ENCODE peak calls at places on chromosomes 1 and 21, in nine cellular contexts. K, R, S, H, F, W, Q, I and U are unnamed samples.

GRCh38 chr1:160741092-160741501 is 2.0 kb downstream of the SLAMF7 start:
- DNase-seq in K (no peak), R (no peak), S (no peak), H (no peak), F (no peak), W (no peak), Q (no peak), I (no peak), U (no peak)

GRCh38 chr1:30759718-30760281 is 2.2 kb upstream of the LAPTM5 start:
- DNase-seq in K (no peak), R (no peak), S (no peak), H (no peak), F (no peak), W (no peak), Q (peak), I (peak), U (no peak)

GRCh38 chr1:6025269-6026094 is 20.2 kb upstream of the KCNAB2 start:
- DNase-seq in K (no peak), R (no peak), S (no peak), H (peak), F (no peak), W (no peak), Q (no peak), I (no peak), U (peak)

GRCh38 chr21:44300262-44300959 is 558 bp downstream of the PFKL start:
- DNase-seq in K (peak), R (peak), S (no peak), H (peak), F (peak), W (no peak), Q (peak), I (peak), U (peak)

GRCh38 chr1:223143760-223144248 is 756 bp upstream of the TLR5 start:
- DNase-seq in K (no peak), R (no peak), S (no peak), H (no peak), F (no peak), W (no peak), Q (no peak), I (peak), U (no peak)

GRCh38 chr1:85307987-85308836 is 31.8 kb upstream of the BCL10 start:
- DNase-seq in K (peak), R (peak), S (peak), H (peak), F (peak), W (peak), Q (peak), I (peak), U (peak)

GRCh38 chr1:111699268-111699667 is 39.9 kb downstream of the INKA2 start:
- DNase-seq in K (no peak), R (no peak), S (no peak), H (no peak), F (no peak), W (no peak), Q (no peak), I (no peak), U (no peak)

GRCh38 chr1:64965239-64966157 is 851 bp downstream of the JAK1 start:
- DNase-seq in K (peak), R (peak), S (peak), H (peak), F (peak), W (no peak), Q (peak), I (peak), U (peak)

GRCh38 chr1:52356818-52357355 is 9.1 kb downstream of the CC2D1B start:
- DNase-seq in K (no peak), R (no peak), S (no peak), H (no peak), F (no peak), W (no peak), Q (no peak), I (no peak), U (no peak)

GRCh38 chr1:224700915-224701531 is 84.9 kb downstream of the CNIH3 start:
- DNase-seq in K (no peak), R (no peak), S (no peak), H (peak), F (peak), W (peak), Q (peak), I (no peak), U (peak)

GRCh38 chr1:241762713-241763339 is 85.2 kb upstream of the EXO1 start:
- DNase-seq in K (no peak), R (no peak), S (no peak), H (peak), F (peak), W (no peak), Q (no peak), I (no peak), U (peak)

DNA sequence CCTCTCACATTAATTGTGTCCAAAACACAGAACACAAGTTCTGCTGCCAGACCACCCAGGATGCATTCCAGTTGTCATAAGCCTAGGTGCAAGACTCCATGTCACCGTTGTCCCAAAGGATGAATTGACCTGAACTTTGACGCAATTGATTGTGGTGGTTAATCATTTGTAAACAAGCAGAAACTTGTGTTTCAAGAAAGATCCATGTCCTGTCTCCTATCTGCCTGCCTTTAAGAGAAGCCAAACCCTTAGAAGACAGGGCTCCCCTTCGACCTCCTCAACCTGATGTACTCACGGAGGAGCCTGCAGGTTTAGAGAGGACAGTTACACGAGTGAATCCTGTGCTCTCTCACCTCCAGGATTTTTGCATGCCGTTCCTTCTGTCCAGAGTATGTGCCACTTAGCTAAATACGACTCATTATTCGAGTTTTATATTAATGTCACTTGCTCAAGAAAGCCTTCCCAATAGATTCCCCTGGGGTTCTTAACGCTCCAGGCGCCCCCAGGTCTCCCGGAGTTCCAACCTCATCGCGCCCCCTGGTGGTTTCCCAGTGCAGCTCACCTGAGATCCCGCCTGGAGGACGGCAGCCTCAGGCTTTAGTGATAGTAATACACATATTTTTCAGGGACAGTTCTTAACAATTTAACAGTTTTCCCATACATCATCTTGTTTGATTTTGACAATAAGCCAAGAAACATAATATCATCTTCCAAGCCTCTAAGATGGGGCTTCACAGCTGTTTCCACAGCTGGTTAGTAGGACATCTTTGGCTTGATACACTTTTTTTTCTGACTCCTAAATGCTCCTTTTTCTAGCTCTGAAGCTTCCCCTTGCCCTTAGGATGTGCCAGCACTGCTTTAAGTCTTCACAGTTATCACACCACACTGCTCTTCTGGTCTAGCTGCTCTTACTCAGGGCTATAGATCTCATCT is 2.4 kb upstream of the C8B start:
- DNase-seq in K (no peak), R (peak), S (no peak), H (no peak), F (peak), W (peak), Q (peak), I (no peak), U (peak)
- TF ChIP-seq CTCF in K (no peak), R (peak), S (no peak), H (no peak), F (peak), W (no peak), Q (peak), I (no peak), U (peak)

GRCh38 chr21:36204980-36205379 is 48.4 kb downstream of the DOP1B start:
- DNase-seq in K (no peak), R (no peak), S (no peak), H (no peak), F (no peak), W (no peak), Q (no peak), I (no peak), U (no peak)

GRCh38 chr21:36202721-36203602 is 46.3 kb downstream of the DOP1B start:
- DNase-seq in K (no peak), R (no peak), S (no peak), H (peak), F (peak), W (no peak), Q (no peak), I (no peak), U (no peak)

GRCh38 chr21:36205962-36206361 is 49.3 kb downstream of the DOP1B start:
- DNase-seq in K (no peak), R (no peak), S (no peak), H (no peak), F (no peak), W (no peak), Q (no peak), I (no peak), U (no peak)

GRCh38 chr21:36200089-36200561 is 43.5 kb downstream of the DOP1B start:
- DNase-seq in K (no peak), R (peak), S (no peak), H (no peak), F (no peak), W (no peak), Q (no peak), I (no peak), U (no peak)

DNA sequence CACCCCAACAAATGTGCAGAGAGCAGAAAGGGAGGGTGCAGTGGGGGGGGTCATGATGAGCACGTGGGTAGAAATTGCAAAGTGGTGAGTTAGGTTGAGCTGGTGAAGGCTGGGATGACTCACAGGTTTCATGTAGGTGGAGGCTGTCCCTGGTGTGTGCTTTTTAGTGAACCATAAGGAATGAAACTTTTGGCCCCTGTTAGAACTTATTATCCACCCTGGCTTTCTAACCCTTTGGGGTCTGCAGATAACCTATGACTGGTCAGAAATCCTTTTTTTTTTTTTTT is 46.9 kb downstream of the DOP1B start:
- DNase-seq in K (no peak), R (no peak), S (no peak), H (peak), F (peak), W (peak), Q (no peak), I (no peak), U (peak)
- TF ChIP-seq CTCF in K (no peak), R (no peak), S (no peak), H (no peak), F (no peak), W (no peak), Q (no peak), I (no peak), U (no peak)

DNA sequence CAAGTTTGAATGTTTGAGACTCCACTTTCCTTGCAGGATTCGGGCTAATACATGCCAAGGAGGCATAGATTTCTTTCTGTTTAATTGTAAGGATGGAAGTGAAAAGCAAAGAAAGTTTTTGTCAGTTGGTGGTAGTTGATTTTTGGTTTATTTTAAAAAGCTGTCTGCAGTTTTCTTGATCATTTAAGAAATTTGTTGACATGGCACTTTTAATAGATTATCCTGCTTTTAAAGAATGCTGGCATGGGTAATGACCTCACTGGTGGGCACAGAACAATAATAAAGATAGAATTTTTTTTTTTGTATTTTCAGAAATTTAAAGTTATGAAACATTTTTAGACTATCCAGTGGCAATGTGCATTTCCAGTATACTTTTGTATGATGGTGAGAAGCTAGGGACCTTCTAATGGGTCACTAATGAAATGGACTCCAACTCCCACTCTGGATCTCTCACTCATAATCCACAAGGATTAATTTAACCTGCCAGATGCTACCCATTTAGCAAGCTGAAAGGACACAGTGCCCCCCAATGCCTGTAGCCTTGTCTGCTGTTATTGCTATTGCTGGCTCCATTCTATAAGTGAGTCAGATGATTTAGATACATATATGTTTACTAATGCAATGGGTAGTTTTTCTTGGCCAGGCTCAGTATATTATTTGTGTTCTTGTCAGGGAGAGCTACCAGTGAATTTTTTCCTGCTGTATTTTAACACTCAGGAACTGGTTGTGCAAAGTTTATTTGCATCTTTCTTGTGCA is 190.2 kb upstream of the SGIP1 start:
- DNase-seq in K (no peak), R (no peak), S (no peak), H (no peak), F (peak), W (no peak), Q (no peak), I (no peak), U (peak)
- TF ChIP-seq CTCF in K (no peak), R (no peak), S (no peak), H (no peak), F (no peak), W (peak), Q (peak), I (no peak), U (no peak)

GRCh38 chr1:24308365-24309015 is 10.7 kb upstream of the GRHL3 start:
- DNase-seq in K (no peak), R (no peak), S (no peak), H (no peak), F (peak), W (no peak), Q (peak), I (no peak), U (peak)
- TF ChIP-seq CTCF in K (no peak), R (no peak), S (no peak), H (peak), F (peak), W (peak), Q (peak), I (no peak), U (no peak)

GRCh38 chr1:220813013-220813412 is 26.3 kb downstream of the MTARC1 start:
- DNase-seq in K (no peak), R (no peak), S (no peak), H (no peak), F (no peak), W (no peak), Q (peak), I (no peak), U (no peak)
- TF ChIP-seq CTCF in K (no peak), R (no peak), S (no peak), H (no peak), F (no peak), W (no peak), Q (peak), I (no peak), U (no peak)